ENCODE peak calls at places on chromosome 11, in nine cellular contexts. One of them, this sample, is unnamed.

GRCh38 chr11:30683176-30683575 is 97.0 kb upstream of the MPPED2 start:
- DNase-seq in IMR-90: peak
- DNase-seq in fibroblast of pulmonary artery: peak
- DNase-seq in heart left ventricle: no peak
- DNase-seq in endodermal cell: no peak
- DNase-seq in HFF-Myc: no peak
- DNase-seq in psoas muscle: no peak
- DNase-seq in AG04450: no peak
- DNase-seq in bronchial epithelial cell: peak
- DNase-seq in this sample: peak

GRCh38 chr11:11620251-11620965 is 1.4 kb downstream of the GALNT18 start:
- DNase-seq in psoas muscle: peak
- DNase-seq in heart left ventricle: peak
- DNase-seq in IMR-90: peak
- DNase-seq in endodermal cell: peak
- DNase-seq in bronchial epithelial cell: peak
- DNase-seq in AG04450: no peak
- DNase-seq in HFF-Myc: no peak
- DNase-seq in fibroblast of pulmonary artery: no peak
- DNase-seq in this sample: peak

GRCh38 chr11:133918606-133919260 is 38.0 kb downstream of the IGSF9B start:
- DNase-seq in psoas muscle: no peak
- DNase-seq in IMR-90: no peak
- DNase-seq in HFF-Myc: no peak
- DNase-seq in heart left ventricle: no peak
- DNase-seq in fibroblast of pulmonary artery: no peak
- DNase-seq in endodermal cell: peak
- DNase-seq in bronchial epithelial cell: no peak
- DNase-seq in AG04450: no peak
- DNase-seq in this sample: no peak

GRCh38 chr11:68191661-68192579 is 21.2 kb downstream of the KMT5B start:
- DNase-seq in bronchial epithelial cell: peak
- DNase-seq in psoas muscle: no peak
- DNase-seq in endodermal cell: no peak
- DNase-seq in heart left ventricle: no peak
- DNase-seq in AG04450: no peak
- DNase-seq in fibroblast of pulmonary artery: no peak
- DNase-seq in HFF-Myc: no peak
- DNase-seq in IMR-90: peak
- DNase-seq in this sample: peak

GRCh38 chr11:113045146-113045545 is 83.9 kb downstream of the NCAM1 start:
- DNase-seq in HFF-Myc: no peak
- DNase-seq in fibroblast of pulmonary artery: no peak
- DNase-seq in heart left ventricle: no peak
- DNase-seq in endodermal cell: peak
- DNase-seq in bronchial epithelial cell: no peak
- DNase-seq in AG04450: no peak
- DNase-seq in IMR-90: no peak
- DNase-seq in psoas muscle: no peak
- DNase-seq in this sample: no peak

GRCh38 chr11:28793282-28793738 is 685.1 kb downstream of the METTL15 start:
- DNase-seq in IMR-90: no peak
- DNase-seq in bronchial epithelial cell: no peak
- DNase-seq in heart left ventricle: no peak
- DNase-seq in fibroblast of pulmonary artery: no peak
- DNase-seq in psoas muscle: no peak
- DNase-seq in AG04450: no peak
- DNase-seq in HFF-Myc: no peak
- DNase-seq in endodermal cell: peak
- DNase-seq in this sample: no peak

GRCh38 chr11:129728571-129728970 is 87.1 kb upstream of the TMEM45B start:
- DNase-seq in heart left ventricle: no peak
- DNase-seq in bronchial epithelial cell: peak
- DNase-seq in fibroblast of pulmonary artery: no peak
- DNase-seq in HFF-Myc: no peak
- DNase-seq in endodermal cell: no peak
- DNase-seq in psoas muscle: no peak
- DNase-seq in AG04450: no peak
- DNase-seq in IMR-90: no peak
- DNase-seq in this sample: peak

GRCh38 chr11:2573240-2574042 is 126.4 kb downstream of the KCNQ1OT1 start:
- DNase-seq in AG04450: no peak
- DNase-seq in heart left ventricle: no peak
- DNase-seq in bronchial epithelial cell: no peak
- DNase-seq in fibroblast of pulmonary artery: no peak
- DNase-seq in IMR-90: no peak
- DNase-seq in HFF-Myc: no peak
- DNase-seq in psoas muscle: peak
- DNase-seq in endodermal cell: peak
- DNase-seq in this sample: no peak

GRCh38 chr11:11659567-11660341 is 37.9 kb upstream of the GALNT18 start:
- DNase-seq in bronchial epithelial cell: no peak
- DNase-seq in heart left ventricle: no peak
- DNase-seq in IMR-90: no peak
- DNase-seq in fibroblast of pulmonary artery: no peak
- DNase-seq in endodermal cell: no peak
- DNase-seq in psoas muscle: no peak
- DNase-seq in HFF-Myc: no peak
- DNase-seq in AG04450: no peak
- DNase-seq in this sample: no peak

GRCh38 chr11:61787928-61788491 is 4.4 kb downstream of the TMEM258 start:
- DNase-seq in endodermal cell: peak
- DNase-seq in bronchial epithelial cell: peak
- DNase-seq in AG04450: peak
- DNase-seq in HFF-Myc: peak
- DNase-seq in psoas muscle: no peak
- DNase-seq in heart left ventricle: no peak
- DNase-seq in fibroblast of pulmonary artery: peak
- DNase-seq in IMR-90: peak
- DNase-seq in this sample: peak
- TF ChIP-seq CTCF in endodermal cell: peak
- TF ChIP-seq CTCF in bronchial epithelial cell: peak
- TF ChIP-seq CTCF in AG04450: peak
- TF ChIP-seq CTCF in HFF-Myc: peak
- TF ChIP-seq CTCF in psoas muscle: peak
- TF ChIP-seq CTCF in heart left ventricle: peak
- TF ChIP-seq CTCF in fibroblast of pulmonary artery: peak
- TF ChIP-seq CTCF in IMR-90: peak
- TF ChIP-seq CTCF in this sample: peak

GRCh38 chr11:47917643-47918369 is 62.6 kb upstream of the PTPRJ start:
- DNase-seq in psoas muscle: peak
- DNase-seq in AG04450: peak
- DNase-seq in HFF-Myc: peak
- DNase-seq in endodermal cell: peak
- DNase-seq in bronchial epithelial cell: peak
- DNase-seq in fibroblast of pulmonary artery: peak
- DNase-seq in heart left ventricle: peak
- DNase-seq in IMR-90: peak
- DNase-seq in this sample: peak

GRCh38 chr11:47915407-47916137 is 64.8 kb upstream of the PTPRJ start:
- DNase-seq in AG04450: no peak
- DNase-seq in heart left ventricle: no peak
- DNase-seq in endodermal cell: no peak
- DNase-seq in psoas muscle: no peak
- DNase-seq in HFF-Myc: no peak
- DNase-seq in IMR-90: no peak
- DNase-seq in fibroblast of pulmonary artery: no peak
- DNase-seq in bronchial epithelial cell: no peak
- DNase-seq in this sample: no peak

GRCh38 chr11:47918882-47919495 is 61.4 kb upstream of the PTPRJ start:
- DNase-seq in psoas muscle: no peak
- DNase-seq in heart left ventricle: no peak
- DNase-seq in fibroblast of pulmonary artery: peak
- DNase-seq in IMR-90: peak
- DNase-seq in endodermal cell: no peak
- DNase-seq in bronchial epithelial cell: peak
- DNase-seq in HFF-Myc: no peak
- DNase-seq in AG04450: no peak
- DNase-seq in this sample: peak

GRCh38 chr11:47916361-47916841 is 64.0 kb upstream of the PTPRJ start:
- DNase-seq in psoas muscle: peak
- DNase-seq in endodermal cell: peak
- DNase-seq in bronchial epithelial cell: no peak
- DNase-seq in heart left ventricle: peak
- DNase-seq in AG04450: no peak
- DNase-seq in HFF-Myc: no peak
- DNase-seq in fibroblast of pulmonary artery: peak
- DNase-seq in IMR-90: no peak
- DNase-seq in this sample: no peak

DNA sequence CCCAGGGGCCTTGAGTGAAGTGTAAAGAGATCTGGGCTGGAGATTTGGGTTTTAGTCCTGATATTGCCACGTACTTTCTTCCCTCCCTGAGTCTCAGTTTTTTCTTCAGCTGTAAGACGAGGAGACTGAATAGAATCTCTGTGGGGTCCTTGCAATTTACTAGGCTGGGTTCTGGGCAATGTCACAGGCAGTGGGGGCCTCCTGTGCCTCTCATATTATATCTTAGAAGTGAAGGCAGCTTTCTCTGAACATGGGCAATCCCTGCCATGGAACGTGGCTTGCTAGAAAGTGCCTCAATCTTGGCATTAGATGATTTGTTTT is 62.0 kb upstream of the PTPRJ start:
- DNase-seq in AG04450: no peak
- DNase-seq in endodermal cell: no peak
- DNase-seq in heart left ventricle: no peak
- DNase-seq in IMR-90: no peak
- DNase-seq in bronchial epithelial cell: no peak
- DNase-seq in fibroblast of pulmonary artery: no peak
- DNase-seq in psoas muscle: no peak
- DNase-seq in HFF-Myc: no peak
- DNase-seq in this sample: no peak
- H3K4me3 ChIP-seq in AG04450: peak
- H3K4me3 ChIP-seq in endodermal cell: no peak
- H3K4me3 ChIP-seq in heart left ventricle: peak
- H3K4me3 ChIP-seq in IMR-90: no peak
- H3K4me3 ChIP-seq in bronchial epithelial cell: no peak
- H3K4me3 ChIP-seq in fibroblast of pulmonary artery: peak
- H3K4me3 ChIP-seq in psoas muscle: no peak
- H3K4me3 ChIP-seq in HFF-Myc: no peak
- H3K4me3 ChIP-seq in this sample: no peak

GRCh38 chr11:43574949-43575915 is 105.3 kb upstream of the HSD17B12 start:
- DNase-seq in AG04450: peak
- DNase-seq in fibroblast of pulmonary artery: peak
- DNase-seq in IMR-90: peak
- DNase-seq in heart left ventricle: peak
- DNase-seq in bronchial epithelial cell: no peak
- DNase-seq in psoas muscle: no peak
- DNase-seq in HFF-Myc: no peak
- DNase-seq in endodermal cell: peak
- DNase-seq in this sample: peak

GRCh38 chr11:43577566-43578264 is 102.8 kb upstream of the HSD17B12 start:
- DNase-seq in endodermal cell: no peak
- DNase-seq in bronchial epithelial cell: no peak
- DNase-seq in heart left ventricle: no peak
- DNase-seq in psoas muscle: no peak
- DNase-seq in fibroblast of pulmonary artery: no peak
- DNase-seq in IMR-90: no peak
- DNase-seq in HFF-Myc: no peak
- DNase-seq in AG04450: no peak
- DNase-seq in this sample: no peak

GRCh38 chr11:43578346-43579170 is 102.0 kb upstream of the HSD17B12 start:
- DNase-seq in bronchial epithelial cell: peak
- DNase-seq in heart left ventricle: no peak
- DNase-seq in endodermal cell: peak
- DNase-seq in psoas muscle: no peak
- DNase-seq in HFF-Myc: no peak
- DNase-seq in AG04450: no peak
- DNase-seq in fibroblast of pulmonary artery: peak
- DNase-seq in IMR-90: peak
- DNase-seq in this sample: peak

GRCh38 chr11:43575931-43576833 is 104.4 kb upstream of the HSD17B12 start:
- DNase-seq in HFF-Myc: no peak
- DNase-seq in endodermal cell: no peak
- DNase-seq in AG04450: no peak
- DNase-seq in IMR-90: no peak
- DNase-seq in psoas muscle: no peak
- DNase-seq in fibroblast of pulmonary artery: peak
- DNase-seq in heart left ventricle: no peak
- DNase-seq in bronchial epithelial cell: no peak
- DNase-seq in this sample: no peak

GRCh38 chr11:43576834-43577521 is 103.6 kb upstream of the HSD17B12 start:
- DNase-seq in heart left ventricle: peak
- DNase-seq in fibroblast of pulmonary artery: peak
- DNase-seq in bronchial epithelial cell: peak
- DNase-seq in HFF-Myc: no peak
- DNase-seq in endodermal cell: peak
- DNase-seq in AG04450: no peak
- DNase-seq in psoas muscle: no peak
- DNase-seq in IMR-90: peak
- DNase-seq in this sample: peak
- TF ChIP-seq CTCF in heart left ventricle: peak
- TF ChIP-seq CTCF in fibroblast of pulmonary artery: peak
- TF ChIP-seq CTCF in bronchial epithelial cell: peak
- TF ChIP-seq CTCF in HFF-Myc: peak
- TF ChIP-seq CTCF in endodermal cell: peak
- TF ChIP-seq CTCF in AG04450: peak
- TF ChIP-seq CTCF in psoas muscle: peak
- TF ChIP-seq CTCF in IMR-90: peak
- TF ChIP-seq CTCF in this sample: peak

DNA sequence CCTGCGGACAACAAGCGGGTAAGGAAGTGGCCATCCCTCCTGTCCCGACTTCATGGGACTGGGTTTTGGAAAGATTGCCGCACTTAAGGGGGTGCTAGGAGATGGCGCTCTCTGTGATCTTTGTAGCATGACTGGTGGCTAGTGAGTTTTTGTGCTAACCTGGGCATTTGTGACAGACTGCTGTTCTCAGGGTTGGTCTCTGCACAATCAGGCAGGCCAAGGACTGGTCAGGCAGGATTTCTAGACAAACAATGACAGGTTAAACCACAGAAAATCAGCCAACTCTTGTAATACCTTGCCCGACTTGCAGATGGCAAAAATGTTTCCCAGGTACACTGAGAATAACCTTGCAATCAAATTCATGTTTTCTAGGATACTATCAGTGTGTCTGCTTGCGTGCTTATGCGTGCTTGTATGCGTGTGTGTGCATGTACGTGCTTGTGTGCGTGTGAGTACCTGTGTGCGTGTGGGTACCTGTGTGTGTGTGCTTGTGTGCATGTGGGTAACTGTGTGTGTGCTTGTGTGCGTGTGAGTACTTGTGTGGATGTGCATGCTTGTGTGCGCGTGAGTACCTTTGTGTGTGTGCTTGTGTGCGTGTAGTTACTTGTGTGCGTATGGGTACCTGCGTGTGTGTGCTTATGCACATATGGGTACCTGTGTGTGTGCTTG is 25.6 kb upstream of the SORL1-AS1 start:
- DNase-seq in bronchial epithelial cell: peak
- DNase-seq in IMR-90: no peak
- DNase-seq in fibroblast of pulmonary artery: no peak
- DNase-seq in endodermal cell: no peak
- DNase-seq in AG04450: no peak
- DNase-seq in HFF-Myc: no peak
- DNase-seq in psoas muscle: no peak
- DNase-seq in heart left ventricle: no peak
- DNase-seq in this sample: peak
- H3K4me3 ChIP-seq in bronchial epithelial cell: no peak
- H3K4me3 ChIP-seq in IMR-90: no peak
- H3K4me3 ChIP-seq in fibroblast of pulmonary artery: no peak
- H3K4me3 ChIP-seq in endodermal cell: no peak
- H3K4me3 ChIP-seq in AG04450: no peak
- H3K4me3 ChIP-seq in HFF-Myc: no peak
- H3K4me3 ChIP-seq in psoas muscle: no peak
- H3K4me3 ChIP-seq in heart left ventricle: no peak
- H3K4me3 ChIP-seq in this sample: no peak